ENCODE peak calls at places on chromosome 11, in ten cellular contexts. One of them, this sample, is unnamed.

GRCh38 chr11:66820381-66820780 is 22.9 kb upstream of the RCE1 start:
- DNase-seq in activated naive CD8-positive, alpha-beta T cell treated with anti-CD3 and anti-CD28 coated beads, Interleukin-2, amount 50 U/mL, for 24 hours: no peak
- DNase-seq in lung: no peak
- DNase-seq in renal cortical epithelial cell: no peak
- DNase-seq in hypothalamus: no peak
- DNase-seq in activated naive CD4-positive, alpha-beta T cell treated with Interleukin-2 at 50 U/mL for 16 hours: no peak
- DNase-seq in anterior cingulate cortex: no peak
- DNase-seq in AG04450: no peak
- DNase-seq in sciatic nerve: no peak
- DNase-seq in NCI-H69: no peak
- DNase-seq in this sample: no peak

GRCh38 chr11:2940166-2940929 is 11.1 kb upstream of the PHLDA2 start:
- DNase-seq in activated naive CD8-positive, alpha-beta T cell treated with anti-CD3 and anti-CD28 coated beads, Interleukin-2, amount 50 U/mL, for 24 hours: peak; percentile 41
- DNase-seq in lung: no peak
- DNase-seq in renal cortical epithelial cell: peak; percentile 65
- DNase-seq in hypothalamus: no peak
- DNase-seq in activated naive CD4-positive, alpha-beta T cell treated with Interleukin-2 at 50 U/mL for 16 hours: peak; percentile 43
- DNase-seq in anterior cingulate cortex: no peak
- DNase-seq in AG04450: no peak
- DNase-seq in sciatic nerve: peak; percentile 58
- DNase-seq in NCI-H69: peak; percentile 65
- DNase-seq in this sample: no peak

GRCh38 chr11:69587454-69588081 is 53.4 kb upstream of the CCND1 start:
- DNase-seq in activated naive CD8-positive, alpha-beta T cell treated with anti-CD3 and anti-CD28 coated beads, Interleukin-2, amount 50 U/mL, for 24 hours: no peak
- DNase-seq in lung: no peak
- DNase-seq in renal cortical epithelial cell: peak; percentile 44
- DNase-seq in hypothalamus: no peak
- DNase-seq in activated naive CD4-positive, alpha-beta T cell treated with Interleukin-2 at 50 U/mL for 16 hours: no peak
- DNase-seq in anterior cingulate cortex: no peak
- DNase-seq in AG04450: peak; percentile 13
- DNase-seq in sciatic nerve: no peak
- DNase-seq in NCI-H69: no peak
- DNase-seq in this sample: no peak

GRCh38 chr11:27717377-27717776 is 17.1 kb upstream of the BDNF start:
- DNase-seq in activated naive CD8-positive, alpha-beta T cell treated with anti-CD3 and anti-CD28 coated beads, Interleukin-2, amount 50 U/mL, for 24 hours: no peak
- DNase-seq in lung: no peak
- DNase-seq in renal cortical epithelial cell: peak; percentile 20
- DNase-seq in hypothalamus: no peak
- DNase-seq in activated naive CD4-positive, alpha-beta T cell treated with Interleukin-2 at 50 U/mL for 16 hours: no peak
- DNase-seq in anterior cingulate cortex: no peak
- DNase-seq in AG04450: no peak
- DNase-seq in sciatic nerve: no peak
- DNase-seq in NCI-H69: peak; percentile 44
- DNase-seq in this sample: no peak

GRCh38 chr11:19869466-19869865 is 156.8 kb downstream of the NAV2 start:
- DNase-seq in activated naive CD8-positive, alpha-beta T cell treated with anti-CD3 and anti-CD28 coated beads, Interleukin-2, amount 50 U/mL, for 24 hours: no peak
- DNase-seq in lung: no peak
- DNase-seq in renal cortical epithelial cell: no peak
- DNase-seq in hypothalamus: no peak
- DNase-seq in activated naive CD4-positive, alpha-beta T cell treated with Interleukin-2 at 50 U/mL for 16 hours: no peak
- DNase-seq in anterior cingulate cortex: no peak
- DNase-seq in AG04450: no peak
- DNase-seq in sciatic nerve: no peak
- DNase-seq in NCI-H69: peak; percentile 80
- DNase-seq in this sample: no peak

GRCh38 chr11:65078151-65078550 is 5.7 kb downstream of the CDCA5 start:
- DNase-seq in activated naive CD8-positive, alpha-beta T cell treated with anti-CD3 and anti-CD28 coated beads, Interleukin-2, amount 50 U/mL, for 24 hours: peak; percentile 68
- DNase-seq in lung: peak; percentile 60
- DNase-seq in renal cortical epithelial cell: peak; percentile 29
- DNase-seq in hypothalamus: no peak
- DNase-seq in activated naive CD4-positive, alpha-beta T cell treated with Interleukin-2 at 50 U/mL for 16 hours: peak; percentile 79
- DNase-seq in anterior cingulate cortex: no peak
- DNase-seq in AG04450: no peak
- DNase-seq in sciatic nerve: no peak
- DNase-seq in NCI-H69: peak; percentile 62
- DNase-seq in this sample: no peak

GRCh38 chr11:60985501-60985900 is 14.0 kb downstream of the CD6 start:
- DNase-seq in activated naive CD8-positive, alpha-beta T cell treated with anti-CD3 and anti-CD28 coated beads, Interleukin-2, amount 50 U/mL, for 24 hours: no peak
- DNase-seq in lung: no peak
- DNase-seq in renal cortical epithelial cell: no peak
- DNase-seq in hypothalamus: no peak
- DNase-seq in activated naive CD4-positive, alpha-beta T cell treated with Interleukin-2 at 50 U/mL for 16 hours: no peak
- DNase-seq in anterior cingulate cortex: no peak
- DNase-seq in AG04450: no peak
- DNase-seq in sciatic nerve: no peak
- DNase-seq in NCI-H69: no peak
- DNase-seq in this sample: no peak

GRCh38 chr11:104891135-104891534 is 7.1 kb downstream of the CASP12 start:
- DNase-seq in activated naive CD8-positive, alpha-beta T cell treated with anti-CD3 and anti-CD28 coated beads, Interleukin-2, amount 50 U/mL, for 24 hours: no peak
- DNase-seq in lung: no peak
- DNase-seq in renal cortical epithelial cell: no peak
- DNase-seq in hypothalamus: no peak
- DNase-seq in activated naive CD4-positive, alpha-beta T cell treated with Interleukin-2 at 50 U/mL for 16 hours: no peak
- DNase-seq in anterior cingulate cortex: no peak
- DNase-seq in AG04450: no peak
- DNase-seq in sciatic nerve: no peak
- DNase-seq in NCI-H69: no peak
- DNase-seq in this sample: no peak

GRCh38 chr11:36594316-36594989 is at the start of gene IFTAP:
- DNase-seq in activated naive CD8-positive, alpha-beta T cell treated with anti-CD3 and anti-CD28 coated beads, Interleukin-2, amount 50 U/mL, for 24 hours: peak; percentile 21
- DNase-seq in lung: peak; percentile 54
- DNase-seq in renal cortical epithelial cell: peak; percentile 96
- DNase-seq in hypothalamus: peak; percentile 15
- DNase-seq in activated naive CD4-positive, alpha-beta T cell treated with Interleukin-2 at 50 U/mL for 16 hours: peak; percentile 9
- DNase-seq in anterior cingulate cortex: peak; percentile 7
- DNase-seq in AG04450: peak; percentile 72
- DNase-seq in sciatic nerve: no peak
- DNase-seq in NCI-H69: peak; percentile 89
- DNase-seq in this sample: peak; percentile 75

GRCh38 chr11:112525844-112526590 is 265.4 kb upstream of the PLET1 start:
- DNase-seq in activated naive CD8-positive, alpha-beta T cell treated with anti-CD3 and anti-CD28 coated beads, Interleukin-2, amount 50 U/mL, for 24 hours: no peak
- DNase-seq in lung: no peak
- DNase-seq in renal cortical epithelial cell: no peak
- DNase-seq in hypothalamus: no peak
- DNase-seq in activated naive CD4-positive, alpha-beta T cell treated with Interleukin-2 at 50 U/mL for 16 hours: no peak
- DNase-seq in anterior cingulate cortex: no peak
- DNase-seq in AG04450: no peak
- DNase-seq in sciatic nerve: no peak
- DNase-seq in NCI-H69: no peak
- DNase-seq in this sample: no peak

GRCh38 chr11:90818196-90818735 is 595.4 kb upstream of the CHORDC1 start:
- DNase-seq in activated naive CD8-positive, alpha-beta T cell treated with anti-CD3 and anti-CD28 coated beads, Interleukin-2, amount 50 U/mL, for 24 hours: no peak
- DNase-seq in lung: no peak
- DNase-seq in renal cortical epithelial cell: no peak
- DNase-seq in hypothalamus: no peak
- DNase-seq in activated naive CD4-positive, alpha-beta T cell treated with Interleukin-2 at 50 U/mL for 16 hours: no peak
- DNase-seq in anterior cingulate cortex: no peak
- DNase-seq in AG04450: no peak
- DNase-seq in sciatic nerve: no peak
- DNase-seq in NCI-H69: no peak
- DNase-seq in this sample: no peak

GRCh38 chr11:114281388-114281956 is 14.7 kb upstream of the NNMT start:
- DNase-seq in activated naive CD8-positive, alpha-beta T cell treated with anti-CD3 and anti-CD28 coated beads, Interleukin-2, amount 50 U/mL, for 24 hours: no peak
- DNase-seq in lung: no peak
- DNase-seq in renal cortical epithelial cell: peak; percentile 48
- DNase-seq in hypothalamus: no peak
- DNase-seq in activated naive CD4-positive, alpha-beta T cell treated with Interleukin-2 at 50 U/mL for 16 hours: no peak
- DNase-seq in anterior cingulate cortex: no peak
- DNase-seq in AG04450: no peak
- DNase-seq in sciatic nerve: no peak
- DNase-seq in NCI-H69: no peak
- DNase-seq in this sample: no peak

GRCh38 chr11:66045177-66045639 is 3.8 kb downstream of the GAL3ST3 start:
- DNase-seq in activated naive CD8-positive, alpha-beta T cell treated with anti-CD3 and anti-CD28 coated beads, Interleukin-2, amount 50 U/mL, for 24 hours: peak; percentile 88
- DNase-seq in lung: peak; percentile 76
- DNase-seq in renal cortical epithelial cell: peak; percentile 42
- DNase-seq in hypothalamus: peak; percentile 68
- DNase-seq in activated naive CD4-positive, alpha-beta T cell treated with Interleukin-2 at 50 U/mL for 16 hours: peak; percentile 85
- DNase-seq in anterior cingulate cortex: peak; percentile 51
- DNase-seq in AG04450: no peak
- DNase-seq in sciatic nerve: peak; percentile 90
- DNase-seq in NCI-H69: peak; percentile 90
- DNase-seq in this sample: peak; percentile 14

GRCh38 chr11:34565417-34566208 is 52.0 kb upstream of the ELF5 start:
- DNase-seq in activated naive CD8-positive, alpha-beta T cell treated with anti-CD3 and anti-CD28 coated beads, Interleukin-2, amount 50 U/mL, for 24 hours: peak; percentile 10
- DNase-seq in lung: no peak
- DNase-seq in renal cortical epithelial cell: no peak
- DNase-seq in hypothalamus: no peak
- DNase-seq in activated naive CD4-positive, alpha-beta T cell treated with Interleukin-2 at 50 U/mL for 16 hours: no peak
- DNase-seq in anterior cingulate cortex: no peak
- DNase-seq in AG04450: no peak
- DNase-seq in sciatic nerve: no peak
- DNase-seq in NCI-H69: peak; percentile 70
- DNase-seq in this sample: no peak

GRCh38 chr11:64266339-64266738 is 15.0 kb downstream of the PLCB3 start:
- DNase-seq in activated naive CD8-positive, alpha-beta T cell treated with anti-CD3 and anti-CD28 coated beads, Interleukin-2, amount 50 U/mL, for 24 hours: no peak
- DNase-seq in lung: no peak
- DNase-seq in renal cortical epithelial cell: no peak
- DNase-seq in hypothalamus: no peak
- DNase-seq in activated naive CD4-positive, alpha-beta T cell treated with Interleukin-2 at 50 U/mL for 16 hours: no peak
- DNase-seq in anterior cingulate cortex: no peak
- DNase-seq in AG04450: no peak
- DNase-seq in sciatic nerve: no peak
- DNase-seq in NCI-H69: no peak
- DNase-seq in this sample: no peak

GRCh38 chr11:597166-597725 is 18.5 kb downstream of the IRF7 start:
- DNase-seq in activated naive CD8-positive, alpha-beta T cell treated with anti-CD3 and anti-CD28 coated beads, Interleukin-2, amount 50 U/mL, for 24 hours: no peak
- DNase-seq in lung: no peak
- DNase-seq in renal cortical epithelial cell: no peak
- DNase-seq in hypothalamus: no peak
- DNase-seq in activated naive CD4-positive, alpha-beta T cell treated with Interleukin-2 at 50 U/mL for 16 hours: no peak
- DNase-seq in anterior cingulate cortex: no peak
- DNase-seq in AG04450: no peak
- DNase-seq in sciatic nerve: no peak
- DNase-seq in NCI-H69: peak; percentile 14
- DNase-seq in this sample: no peak

GRCh38 chr11:77039491-77040400 is 5.5 kb downstream of the B3GNT6 start:
- DNase-seq in activated naive CD8-positive, alpha-beta T cell treated with anti-CD3 and anti-CD28 coated beads, Interleukin-2, amount 50 U/mL, for 24 hours: peak; percentile 22
- DNase-seq in lung: no peak
- DNase-seq in renal cortical epithelial cell: peak; percentile 25
- DNase-seq in hypothalamus: no peak
- DNase-seq in activated naive CD4-positive, alpha-beta T cell treated with Interleukin-2 at 50 U/mL for 16 hours: peak; percentile 10
- DNase-seq in anterior cingulate cortex: no peak
- DNase-seq in AG04450: no peak
- DNase-seq in sciatic nerve: peak; percentile 65
- DNase-seq in NCI-H69: no peak
- DNase-seq in this sample: no peak

GRCh38 chr11:109040303-109040702 is 375.4 kb downstream of the DDX10 start:
- DNase-seq in activated naive CD8-positive, alpha-beta T cell treated with anti-CD3 and anti-CD28 coated beads, Interleukin-2, amount 50 U/mL, for 24 hours: no peak
- DNase-seq in lung: no peak
- DNase-seq in renal cortical epithelial cell: no peak
- DNase-seq in hypothalamus: no peak
- DNase-seq in activated naive CD4-positive, alpha-beta T cell treated with Interleukin-2 at 50 U/mL for 16 hours: no peak
- DNase-seq in anterior cingulate cortex: no peak
- DNase-seq in AG04450: no peak
- DNase-seq in sciatic nerve: no peak
- DNase-seq in NCI-H69: peak; percentile 22
- DNase-seq in this sample: no peak

GRCh38 chr11:30585067-30585891 is 874 bp downstream of the MPPED2 start:
- DNase-seq in activated naive CD8-positive, alpha-beta T cell treated with anti-CD3 and anti-CD28 coated beads, Interleukin-2, amount 50 U/mL, for 24 hours: peak; percentile 7
- DNase-seq in lung: no peak
- DNase-seq in renal cortical epithelial cell: no peak
- DNase-seq in hypothalamus: peak; percentile 33
- DNase-seq in activated naive CD4-positive, alpha-beta T cell treated with Interleukin-2 at 50 U/mL for 16 hours: no peak
- DNase-seq in anterior cingulate cortex: peak; percentile 20
- DNase-seq in AG04450: no peak
- DNase-seq in sciatic nerve: peak; percentile 67
- DNase-seq in NCI-H69: peak; percentile 79
- DNase-seq in this sample: no peak

GRCh38 chr11:65781152-65781961 is 581 bp upstream of the AP5B1 start:
- DNase-seq in activated naive CD8-positive, alpha-beta T cell treated with anti-CD3 and anti-CD28 coated beads, Interleukin-2, amount 50 U/mL, for 24 hours: no peak
- DNase-seq in lung: no peak
- DNase-seq in renal cortical epithelial cell: no peak
- DNase-seq in hypothalamus: peak; percentile 21
- DNase-seq in activated naive CD4-positive, alpha-beta T cell treated with Interleukin-2 at 50 U/mL for 16 hours: no peak
- DNase-seq in anterior cingulate cortex: no peak
- DNase-seq in AG04450: no peak
- DNase-seq in sciatic nerve: peak; percentile 72
- DNase-seq in NCI-H69: peak; percentile 73
- DNase-seq in this sample: no peak

GRCh38 chr11:70270877-70271634 is 566 bp downstream of the PPFIA1 start:
- DNase-seq in activated naive CD8-positive, alpha-beta T cell treated with anti-CD3 and anti-CD28 coated beads, Interleukin-2, amount 50 U/mL, for 24 hours: peak; percentile 45
- DNase-seq in lung: peak; percentile 29
- DNase-seq in renal cortical epithelial cell: peak; percentile 57
- DNase-seq in hypothalamus: peak; percentile 17
- DNase-seq in activated naive CD4-positive, alpha-beta T cell treated with Interleukin-2 at 50 U/mL for 16 hours: peak; percentile 53
- DNase-seq in anterior cingulate cortex: no peak
- DNase-seq in AG04450: peak; percentile 13
- DNase-seq in sciatic nerve: peak; percentile 66
- DNase-seq in NCI-H69: peak; percentile 67
- DNase-seq in this sample: no peak

GRCh38 chr11:115207166-115207591 is 297.0 kb downstream of the CADM1 start:
- DNase-seq in activated naive CD8-positive, alpha-beta T cell treated with anti-CD3 and anti-CD28 coated beads, Interleukin-2, amount 50 U/mL, for 24 hours: no peak
- DNase-seq in lung: no peak
- DNase-seq in renal cortical epithelial cell: no peak
- DNase-seq in hypothalamus: no peak
- DNase-seq in activated naive CD4-positive, alpha-beta T cell treated with Interleukin-2 at 50 U/mL for 16 hours: no peak
- DNase-seq in anterior cingulate cortex: no peak
- DNase-seq in AG04450: no peak
- DNase-seq in sciatic nerve: no peak
- DNase-seq in NCI-H69: no peak
- DNase-seq in this sample: no peak

GRCh38 chr11:129093283-129093682 is 98.8 kb downstream of the ARHGAP32 start:
- DNase-seq in activated naive CD8-positive, alpha-beta T cell treated with anti-CD3 and anti-CD28 coated beads, Interleukin-2, amount 50 U/mL, for 24 hours: no peak
- DNase-seq in lung: no peak
- DNase-seq in renal cortical epithelial cell: no peak
- DNase-seq in hypothalamus: no peak
- DNase-seq in activated naive CD4-positive, alpha-beta T cell treated with Interleukin-2 at 50 U/mL for 16 hours: no peak
- DNase-seq in anterior cingulate cortex: no peak
- DNase-seq in AG04450: no peak
- DNase-seq in sciatic nerve: no peak
- DNase-seq in NCI-H69: no peak
- DNase-seq in this sample: no peak

GRCh38 chr11:67301951-67302516 is 1.3 kb upstream of the SSH3 start:
- DNase-seq in activated naive CD8-positive, alpha-beta T cell treated with anti-CD3 and anti-CD28 coated beads, Interleukin-2, amount 50 U/mL, for 24 hours: no peak
- DNase-seq in lung: no peak
- DNase-seq in renal cortical epithelial cell: peak; percentile 78
- DNase-seq in hypothalamus: no peak
- DNase-seq in activated naive CD4-positive, alpha-beta T cell treated with Interleukin-2 at 50 U/mL for 16 hours: no peak
- DNase-seq in anterior cingulate cortex: peak; percentile 48
- DNase-seq in AG04450: peak; percentile 33
- DNase-seq in sciatic nerve: peak; percentile 61
- DNase-seq in NCI-H69: peak; percentile 51
- DNase-seq in this sample: peak; percentile 6

GRCh38 chr11:80637011-80637410 is 1196.2 kb upstream of the TENM4 start:
- DNase-seq in activated naive CD8-positive, alpha-beta T cell treated with anti-CD3 and anti-CD28 coated beads, Interleukin-2, amount 50 U/mL, for 24 hours: no peak
- DNase-seq in lung: no peak
- DNase-seq in renal cortical epithelial cell: no peak
- DNase-seq in hypothalamus: no peak
- DNase-seq in activated naive CD4-positive, alpha-beta T cell treated with Interleukin-2 at 50 U/mL for 16 hours: no peak
- DNase-seq in anterior cingulate cortex: no peak
- DNase-seq in AG04450: no peak
- DNase-seq in sciatic nerve: no peak
- DNase-seq in NCI-H69: no peak
- DNase-seq in this sample: no peak

GRCh38 chr11:13349046-13349445 is 71.5 kb downstream of the BMAL1 start:
- DNase-seq in activated naive CD8-positive, alpha-beta T cell treated with anti-CD3 and anti-CD28 coated beads, Interleukin-2, amount 50 U/mL, for 24 hours: no peak
- DNase-seq in lung: no peak
- DNase-seq in renal cortical epithelial cell: no peak
- DNase-seq in hypothalamus: no peak
- DNase-seq in activated naive CD4-positive, alpha-beta T cell treated with Interleukin-2 at 50 U/mL for 16 hours: no peak
- DNase-seq in anterior cingulate cortex: no peak
- DNase-seq in AG04450: no peak
- DNase-seq in sciatic nerve: no peak
- DNase-seq in NCI-H69: no peak
- DNase-seq in this sample: no peak

GRCh38 chr11:91248199-91248807 is 976.3 kb upstream of the FAT3 start:
- DNase-seq in activated naive CD8-positive, alpha-beta T cell treated with anti-CD3 and anti-CD28 coated beads, Interleukin-2, amount 50 U/mL, for 24 hours: peak; percentile 8
- DNase-seq in lung: no peak
- DNase-seq in renal cortical epithelial cell: peak; percentile 36
- DNase-seq in hypothalamus: no peak
- DNase-seq in activated naive CD4-positive, alpha-beta T cell treated with Interleukin-2 at 50 U/mL for 16 hours: no peak
- DNase-seq in anterior cingulate cortex: no peak
- DNase-seq in AG04450: peak; percentile 11
- DNase-seq in sciatic nerve: no peak
- DNase-seq in NCI-H69: peak; percentile 78
- DNase-seq in this sample: no peak

GRCh38 chr11:84947970-84948600 is 679.1 kb downstream of the DLG2 start:
- DNase-seq in activated naive CD8-positive, alpha-beta T cell treated with anti-CD3 and anti-CD28 coated beads, Interleukin-2, amount 50 U/mL, for 24 hours: no peak
- DNase-seq in lung: no peak
- DNase-seq in renal cortical epithelial cell: peak; percentile 34
- DNase-seq in hypothalamus: no peak
- DNase-seq in activated naive CD4-positive, alpha-beta T cell treated with Interleukin-2 at 50 U/mL for 16 hours: no peak
- DNase-seq in anterior cingulate cortex: peak; percentile 11
- DNase-seq in AG04450: no peak
- DNase-seq in sciatic nerve: no peak
- DNase-seq in NCI-H69: no peak
- DNase-seq in this sample: no peak

This sample was measured in DMS 273 treated with DMSO at 0.1 percent for 48 hours.